ENCODE peak calls at places on chromosome 6, in nine cellular contexts. K, W, O, L, M, X, Q, V and G are unnamed samples.

GRCh38 chr6:17066610-17067009 is 35.2 kb upstream of the STMND1 start:
- DNase-seq in K (no peak), W (no peak), O (no peak), L (peak; percentile 17), M (no peak), X (no peak), Q (no peak), V (no peak), G (no peak)

GRCh38 chr6:39686980-39687379 is 38.2 kb downstream of the KIF6 start:
- DNase-seq in K (no peak), W (no peak), O (peak; percentile 98), L (no peak), M (no peak), X (no peak), Q (no peak), V (no peak), G (no peak)

GRCh38 chr6:27867051-27867940 is 44.9 kb downstream of the OR2B2 start:
- DNase-seq in K (peak; percentile 64), W (no peak), O (peak; percentile 34), L (peak; percentile 85), M (peak; percentile 91), X (no peak), Q (peak; percentile 65), V (peak; percentile 42), G (peak; percentile 63)

GRCh38 chr6:26118999-26119398 is 31.8 kb downstream of the HFE start:
- DNase-seq in K (no peak), W (peak; percentile 80), O (peak; percentile 92), L (no peak), M (no peak), X (no peak), Q (no peak), V (no peak), G (peak; percentile 67)

GRCh38 chr6:75467906-75468460 is 25.6 kb downstream of the FILIP1 start:
- DNase-seq in K (no peak), W (no peak), O (no peak), L (no peak), M (no peak), X (no peak), Q (no peak), V (no peak), G (no peak)

GRCh38 chr6:51025082-51025777 is 206.6 kb downstream of the TFAP2B start:
- DNase-seq in K (no peak), W (peak; percentile 55), O (no peak), L (no peak), M (no peak), X (no peak), Q (no peak), V (no peak), G (peak; percentile 54)

GRCh38 chr6:39893286-39893685 is 41.0 kb downstream of the MOCS1 start:
- DNase-seq in K (no peak), W (no peak), O (no peak), L (no peak), M (no peak), X (no peak), Q (no peak), V (no peak), G (no peak)

GRCh38 chr6:13362432-13362831 is 34.1 kb upstream of the TBC1D7 start:
- DNase-seq in K (no peak), W (peak; percentile 89), O (no peak), L (peak; percentile 18), M (no peak), X (no peak), Q (no peak), V (no peak), G (no peak)

GRCh38 chr6:21045135-21045616 is 510.9 kb downstream of the CDKAL1 start:
- DNase-seq in K (no peak), W (peak; percentile 95), O (no peak), L (no peak), M (no peak), X (no peak), Q (no peak), V (no peak), G (no peak)

GRCh38 chr6:28505733-28506132 is 9.9 kb downstream of the GPX6 start:
- DNase-seq in K (no peak), W (no peak), O (no peak), L (no peak), M (no peak), X (no peak), Q (no peak), V (no peak), G (no peak)

GRCh38 chr6:41489284-41489851 is 56.8 kb upstream of the FOXP4 start:
- DNase-seq in K (no peak), W (no peak), O (no peak), L (peak; percentile 35), M (peak; percentile 73), X (no peak), Q (peak; percentile 32), V (no peak), G (no peak)

GRCh38 chr6:150377211-150377781 is 8.5 kb downstream of the IYD start:
- DNase-seq in K (no peak), W (peak; percentile 66), O (peak; percentile 76), L (no peak), M (no peak), X (no peak), Q (no peak), V (no peak), G (no peak)

GRCh38 chr6:5203571-5203970 is 57.2 kb downstream of the LYRM4 start:
- DNase-seq in K (no peak), W (no peak), O (no peak), L (peak; percentile 17), M (no peak), X (no peak), Q (peak; percentile 34), V (no peak), G (no peak)

GRCh38 chr6:25428758-25429317 is 149.7 kb downstream of the CARMIL1 start:
- DNase-seq in K (no peak), W (no peak), O (no peak), L (no peak), M (no peak), X (no peak), Q (no peak), V (no peak), G (no peak)

GRCh38 chr6:79378957-79379356 is 144.5 kb upstream of the HMGN3 start:
- DNase-seq in K (no peak), W (no peak), O (no peak), L (no peak), M (no peak), X (no peak), Q (no peak), V (no peak), G (no peak)

GRCh38 chr6:158853072-158853871 is 34.1 kb upstream of the EZR start:
- DNase-seq in K (peak; percentile 84), W (peak; percentile 99), O (no peak), L (peak; percentile 75), M (no peak), X (peak; percentile 61), Q (peak; percentile 21), V (peak; percentile 86), G (peak; percentile 96)

GRCh38 chr6:167856999-167857660 is 30.4 kb downstream of the AFDN start:
- DNase-seq in K (no peak), W (no peak), O (no peak), L (peak; percentile 60), M (peak; percentile 16), X (no peak), Q (no peak), V (no peak), G (peak; percentile 50)

GRCh38 chr6:2943564-2943955 is 27.8 kb downstream of the SERPINB6 start:
- DNase-seq in K (no peak), W (no peak), O (no peak), L (no peak), M (no peak), X (no peak), Q (no peak), V (no peak), G (no peak)

GRCh38 chr6:50091641-50092040 is 41.9 kb upstream of the DEFB112 start:
- DNase-seq in K (no peak), W (no peak), O (no peak), L (peak; percentile 77), M (no peak), X (no peak), Q (no peak), V (no peak), G (no peak)

GRCh38 chr6:106799008-106799952 is 169.9 kb downstream of the QRSL1 start:
- DNase-seq in K (no peak), W (peak; percentile 85), O (no peak), L (peak; percentile 12), M (no peak), X (no peak), Q (no peak), V (no peak), G (peak; percentile 34)

GRCh38 chr6:161031721-161032495 is 40.3 kb downstream of the MAP3K4 start:
- DNase-seq in K (no peak), W (no peak), O (no peak), L (peak; percentile 65), M (no peak), X (no peak), Q (no peak), V (no peak), G (no peak)

GRCh38 chr6:91088515-91088914 is 501.6 kb upstream of the MAP3K7 start:
- DNase-seq in K (no peak), W (no peak), O (no peak), L (no peak), M (peak; percentile 8), X (no peak), Q (no peak), V (no peak), G (no peak)

GRCh38 chr6:130105996-130106704 is 87.8 kb downstream of the L3MBTL3 start:
- DNase-seq in K (no peak), W (no peak), O (no peak), L (no peak), M (no peak), X (no peak), Q (no peak), V (no peak), G (no peak)

GRCh38 chr6:31356216-31356945 is 598 bp downstream of the HLA-B start:
- DNase-seq in K (peak; percentile 47), W (no peak), O (no peak), L (peak; percentile 30), M (no peak), X (no peak), Q (peak; percentile 38), V (peak; percentile 18), G (no peak)

GRCh38 chr6:140052757-140053729 is 678.6 kb upstream of the CITED2 start:
- DNase-seq in K (no peak), W (no peak), O (no peak), L (peak; percentile 55), M (peak; percentile 14), X (peak; percentile 25), Q (no peak), V (no peak), G (peak; percentile 32)

GRCh38 chr6:56235245-56235644 is 12.1 kb downstream of the COL21A1 start:
- DNase-seq in K (no peak), W (no peak), O (no peak), L (peak; percentile 63), M (no peak), X (no peak), Q (no peak), V (no peak), G (no peak)

GRCh38 chr6:73519943-73520687 is 717 bp downstream of the EEF1A1 start:
- DNase-seq in K (peak; percentile 71), W (no peak), O (peak; percentile 47), L (peak; percentile 80), M (peak; percentile 68), X (peak; percentile 24), Q (peak; percentile 64), V (peak; percentile 75), G (peak; percentile 64)

GRCh38 chr6:11918021-11918738 is 93.9 kb upstream of the HIVEP1 start:
- DNase-seq in K (no peak), W (no peak), O (no peak), L (peak; percentile 71), M (no peak), X (peak; percentile 26), Q (no peak), V (no peak), G (no peak)

GRCh38 chr6:13710552-13711383 is 867 bp downstream of the RANBP9 start:
- DNase-seq in K (peak; percentile 24), W (no peak), O (no peak), L (no peak), M (peak; percentile 52), X (peak; percentile 46), Q (peak; percentile 27), V (peak; percentile 27), G (peak; percentile 69)

GRCh38 chr6:36130672-36131516 is 581 bp downstream of the MAPK13 start:
- DNase-seq in K (peak; percentile 54), W (no peak), O (no peak), L (no peak), M (peak; percentile 51), X (no peak), Q (no peak), V (peak; percentile 29), G (peak; percentile 44)

GRCh38 chr6:20877008-20877937 is 343.0 kb downstream of the CDKAL1 start:
- DNase-seq in K (no peak), W (peak; percentile 97), O (no peak), L (peak; percentile 95), M (no peak), X (no peak), Q (no peak), V (no peak), G (no peak)